ENCODE peak calls at places on chromosomes 4 and X, in six cellular contexts. V, Q, L, Z, S and B are unnamed samples.

GRCh38 chr4:1459664-1460511 is 53.6 kb upstream of the NKX1-1 start:
- DNase-seq in L (no peak), S (no peak), Q (no peak), V (no peak), Z (no peak), B (no peak)

GRCh38 chr4:180828455-180829018 is 1414.7 kb upstream of the TENM3 start:
- DNase-seq in Z (peak), V (peak), L (no peak), S (peak), Q (peak), B (peak)

GRCh38 chr4:81844717-81845116 is 373.0 kb upstream of the RASGEF1B start:
- DNase-seq in L (peak), V (peak), Z (peak), Q (peak), S (peak), B (no peak)

GRCh38 chr4:147361726-147362125 is 119.2 kb upstream of the EDNRA start:
- DNase-seq in V (no peak), S (no peak), Q (peak), Z (peak), L (no peak), B (peak)

GRCh38 chr4:108030332-108030731 is 40.6 kb downstream of the HADH start:
- DNase-seq in L (no peak), V (no peak), Q (peak), S (peak), Z (peak), B (peak)

GRCh38 chrX:117063224-117063623 is 600.4 kb upstream of the CT83 start:
- DNase-seq in L (no peak), Z (no peak), Q (no peak), V (no peak), S (no peak), B (no peak)

GRCh38 chrX:41335590-41336331 is 1.8 kb downstream of the DDX3X start:
- DNase-seq in S (no peak), L (no peak), V (no peak), Z (peak), Q (no peak), B (no peak)

GRCh38 chr4:48329976-48330375 is 11.4 kb upstream of the SLAIN2 start:
- DNase-seq in V (no peak), Z (peak), S (peak), Q (peak), L (no peak), B (peak)

GRCh38 chr4:28369504-28369903 is 1508.9 kb downstream of the STIM2 start:
- DNase-seq in Q (peak), L (no peak), Z (no peak), S (no peak), V (no peak), B (no peak)

GRCh38 chr4:173448103-173448502 is 49.2 kb upstream of the SCRG1 start:
- DNase-seq in Q (peak), L (peak), Z (no peak), V (no peak), S (no peak), B (no peak)

GRCh38 chrX:132171478-132171877 is 43.7 kb upstream of the FRMD7 start:
- DNase-seq in V (no peak), Q (peak), Z (no peak), S (no peak), L (no peak), B (no peak)

GRCh38 chr4:13907255-13907751 is 279.8 kb upstream of the BOD1L1 start:
- DNase-seq in S (peak), V (no peak), L (no peak), Q (peak), Z (peak), B (peak)

GRCh38 chr4:17059192-17059634 is 160.8 kb upstream of the LDB2 start:
- DNase-seq in Q (peak), Z (no peak), S (no peak), L (no peak), V (no peak), B (peak)

GRCh38 chrX:42821803-42822443 is 44.0 kb upstream of the PPP1R2C start:
- DNase-seq in V (no peak), Z (no peak), Q (peak), S (no peak), L (no peak), B (no peak)

GRCh38 chr4:40722576-40723161 is 27.1 kb upstream of the NSUN7 start:
- DNase-seq in L (no peak), Q (peak), Z (no peak), S (no peak), V (no peak), B (no peak)

GRCh38 chrX:27445438-27445837 is 17.7 kb downstream of the PPP4R3C start:
- DNase-seq in Z (no peak), V (no peak), S (no peak), Q (no peak), L (no peak), B (no peak)

GRCh38 chr4:134465417-134465816 is 263.8 kb upstream of the PABPC4L start:
- DNase-seq in Q (no peak), S (no peak), V (no peak), Z (no peak), L (no peak), B (no peak)

GRCh38 chr4:70613893-70614572 is 14.5 kb upstream of the ENAM start:
- DNase-seq in S (no peak), Q (peak), Z (no peak), L (no peak), V (no peak), B (no peak)

GRCh38 chrX:21056636-21057035 is 317.6 kb upstream of the CNKSR2 start:
- DNase-seq in Q (no peak), S (no peak), L (no peak), V (no peak), Z (no peak), B (no peak)